ENCODE peak calls at places on chromosome 1, in four cellular contexts. L is posterior vena cava, Q is MCF 10A, G is astrocyte of the hippocampus. H is an unnamed sample.
A peak's percentile ranks its signal among the peaks of the same experiment; 100 is the strongest.

GRCh38 chr1:107536266-107536665 is 395.4 kb downstream of the NTNG1 start:
- DNase-seq in L (no peak), Q (peak; percentile 88), G (peak; percentile 71), H (no peak)

GRCh38 chr1:65357291-65357960 is 48.1 kb downstream of the DNAJC6 start:
- DNase-seq in L (no peak), Q (no peak), G (no peak), H (no peak)

GRCh38 chr1:162040657-162041056 is 17.0 kb upstream of the OLFML2B start:
- DNase-seq in L (no peak), Q (peak; percentile 67), G (no peak), H (no peak)

GRCh38 chr1:94887603-94888171 is 39.2 kb downstream of the CNN3 start:
- DNase-seq in L (no peak), Q (no peak), G (no peak), H (no peak)

GRCh38 chr1:115115521-115116161 is 26.3 kb upstream of the TSPAN2 start:
- DNase-seq in L (no peak), Q (no peak), G (no peak), H (peak; percentile 70)

GRCh38 chr1:204445860-204446412 is 34.3 kb upstream of the PPP1R15B start:
- DNase-seq in L (peak; percentile 81), Q (peak; percentile 41), G (peak; percentile 45), H (peak; percentile 64)

GRCh38 chr1:203519053-203519770 is 25.3 kb downstream of the OPTC start:
- DNase-seq in L (peak; percentile 16), Q (no peak), G (peak; percentile 57), H (peak; percentile 32)

GRCh38 chr1:58395355-58395754 is 151.2 kb downstream of the OMA1 start:
- DNase-seq in L (no peak), Q (peak; percentile 82), G (peak; percentile 85), H (peak; percentile 93)

GRCh38 chr1:29379438-29380073 is 143.2 kb downstream of the PTPRU start:
- DNase-seq in L (no peak), Q (peak; percentile 44), G (peak; percentile 59), H (peak; percentile 57)

GRCh38 chr1:196148367-196148970 is 459.8 kb downstream of the KCNT2 start:
- DNase-seq in L (no peak), Q (peak; percentile 69), G (peak; percentile 50), H (no peak)

GRCh38 chr1:67342002-67342890 is 34.6 kb downstream of the IL12RB2 start:
- DNase-seq in L (no peak), Q (no peak), G (no peak), H (no peak)

GRCh38 chr1:174072546-174072945 is 50.4 kb upstream of the RC3H1 start:
- DNase-seq in L (no peak), Q (no peak), G (no peak), H (no peak)